ENCODE peak calls at places on chromosomes 16 and 17, in ten cellular contexts. Z is substantia nigra; D is coronary artery; V is PC-3; Q is WERI-Rb-1; B is caudate nucleus; O is ovary; P is CD4-positive, CD25-positive, alpha-beta regulatory T cell; R is colonic mucosa; E is naive thymus-derived CD4-positive, alpha-beta T cell. U is an unnamed sample.
A peak's percentile ranks its signal among the peaks of the same experiment; 100 is the strongest.

GRCh38 chr16:72976047-72976746 is 71.7 kb downstream of the ZFHX3 start:
- DNase-seq in E (no peak), V (no peak), Q (no peak), Z (no peak), R (no peak), O (no peak), D (no peak), B (no peak), P (no peak), U (no peak)

GRCh38 chr16:24688359-24688758 is 41.1 kb upstream of the TNRC6A start:
- DNase-seq in R (no peak), E (no peak), O (no peak), P (no peak), Q (no peak), Z (no peak), D (no peak), V (no peak), B (no peak), U (no peak)

GRCh38 chr16:79437764-79438728 is 162.5 kb downstream of the MAF start:
- DNase-seq in O (peak; percentile 33), P (no peak), R (no peak), B (peak; percentile 5), Z (peak; percentile 42), Q (no peak), D (peak; percentile 80), V (no peak), E (no peak), U (no peak)

GRCh38 chr17:48577330-48577945 is 712 bp downstream of the HOXB4 start:
- DNase-seq in E (no peak), D (no peak), O (no peak), Q (no peak), P (no peak), V (peak; percentile 42), Z (no peak), R (peak; percentile 63), B (no peak), U (no peak)

GRCh38 chr16:88810166-88810867 is 1.4 kb downstream of the APRT start:
- DNase-seq in Z (no peak), D (no peak), O (no peak), V (peak; percentile 22), E (no peak), R (no peak), P (no peak), B (no peak), Q (no peak), U (no peak)

GRCh38 chr17:47776330-47777197 is 43.5 kb downstream of the TBX21 start:
- DNase-seq in O (no peak), Z (no peak), B (no peak), D (no peak), R (peak; percentile 38), V (peak; percentile 75), Q (peak; percentile 45), E (no peak), P (no peak), U (no peak)

GRCh38 chr17:79655672-79656290 is 44.9 kb upstream of the RBFOX3 start:
- DNase-seq in Z (no peak), P (no peak), D (peak; percentile 68), O (no peak), E (no peak), Q (peak; percentile 6), B (no peak), R (peak; percentile 13), V (no peak), U (no peak)

GRCh38 chr17:58231644-58232043 is 6.7 kb upstream of the LPO start:
- DNase-seq in B (no peak), R (no peak), P (no peak), Z (no peak), V (no peak), D (no peak), E (no peak), O (no peak), Q (no peak), U (no peak)

GRCh38 chr16:64455275-64455674 is 666.6 kb downstream of the CDH11 start:
- DNase-seq in V (peak; percentile 76), E (no peak), O (no peak), B (no peak), Q (no peak), P (no peak), R (no peak), D (no peak), Z (no peak), U (no peak)

GRCh38 chr17:58189436-58190146 is 2.9 kb upstream of the EPX start:
- DNase-seq in E (no peak), R (no peak), Z (no peak), O (no peak), P (no peak), V (peak; percentile 98), D (no peak), Q (no peak), B (no peak), U (no peak)

GRCh38 chr17:83100220-83100852 is 20.9 kb downstream of the METRNL start:
- DNase-seq in Q (no peak), B (no peak), V (no peak), Z (no peak), O (no peak), D (no peak), E (no peak), P (no peak), R (peak; percentile 33), U (no peak)

GRCh38 chr17:50905460-50905803 is 39.3 kb upstream of the TOB1 start:
- DNase-seq in V (no peak), O (no peak), B (no peak), E (no peak), Q (peak; percentile 84), D (no peak), R (no peak), Z (no peak), P (no peak), U (no peak)

DNA sequence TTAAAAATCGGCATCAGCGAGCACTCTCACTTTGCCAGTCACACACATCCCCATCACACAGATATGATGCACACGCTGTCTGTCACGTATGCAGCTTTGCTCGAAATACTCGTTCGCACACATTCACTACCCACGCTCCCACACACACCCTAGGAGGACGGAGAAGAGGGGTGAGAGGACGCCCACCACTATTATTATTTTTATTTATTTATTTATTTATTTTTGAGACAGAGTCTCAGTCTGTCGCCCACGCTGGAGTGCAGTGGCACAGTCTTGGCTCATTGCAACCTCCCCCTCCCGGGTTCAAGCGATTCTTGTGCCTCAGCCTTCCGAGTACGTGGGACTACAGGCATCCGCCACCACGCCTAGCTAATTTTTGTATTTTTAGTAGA is 30.4 kb downstream of the HASPIN start:
- DNase-seq in P (peak; percentile 10), B (no peak), O (no peak), R (no peak), V (no peak), D (no peak), E (no peak), Z (no peak), Q (no peak), U (no peak)
- H3K27ac ChIP-seq in P (peak overlapping the region; percentile 73), B (no peak overlapping the region), O (no peak overlapping the region), R (no peak overlapping the region), V (no peak overlapping the region), D (no peak overlapping the region), E (no peak overlapping the region), Z (no peak overlapping the region), Q (no peak overlapping the region), U (peak overlapping the region; percentile 64)

GRCh38 chr16:10558305-10558704 is 22.1 kb downstream of the EMP2 start:
- DNase-seq in B (no peak), E (no peak), P (no peak), D (no peak), O (no peak), V (no peak), Q (no peak), R (no peak), Z (no peak), U (no peak)
- H3K27ac ChIP-seq in B (peak overlapping the region; percentile 78), E (no peak overlapping the region), P (no peak overlapping the region), D (peak overlapping the region; percentile 83), O (peak overlapping the region; percentile 51), V (peak overlapping the region; percentile 69), Q (no peak overlapping the region), R (peak overlapping the region; percentile 42), Z (no peak overlapping the region), U (peak overlapping the region; percentile 86)

DNA sequence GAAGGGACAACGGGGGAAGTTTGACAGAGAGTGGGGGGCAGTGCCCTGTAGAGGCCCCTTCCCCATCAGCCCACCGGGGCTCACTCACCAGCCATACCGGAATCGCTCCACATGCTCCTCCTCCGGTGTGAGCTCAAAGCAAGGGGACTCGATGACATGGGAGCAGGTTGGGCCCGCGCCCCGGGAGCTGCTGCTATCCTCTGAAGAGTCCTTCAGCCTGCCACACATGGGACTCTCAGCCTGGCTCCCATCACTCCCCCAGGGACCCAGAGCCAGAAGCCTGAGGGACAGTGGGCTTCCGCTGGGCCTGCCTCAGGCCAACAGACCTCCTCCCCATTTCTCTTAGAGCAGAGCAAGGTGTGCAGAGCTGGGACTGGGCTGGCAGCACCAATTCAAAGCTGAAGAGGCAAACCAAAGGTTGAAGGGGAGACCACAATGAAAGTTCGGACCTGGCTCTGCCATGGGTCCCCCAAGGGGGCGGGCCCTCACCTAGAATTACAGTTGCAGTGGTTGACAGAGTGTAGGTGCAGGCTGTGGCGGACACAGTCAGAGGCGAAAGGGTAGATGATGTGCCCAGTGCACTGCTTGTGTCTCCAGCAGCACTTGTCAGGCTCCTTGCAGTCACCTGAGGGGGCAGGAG is 7.3 kb downstream of the PROCA1 start:
- DNase-seq in V (no peak), R (no peak), P (no peak), Z (no peak), B (no peak), E (no peak), O (no peak), Q (no peak), D (no peak), U (no peak)
- H3K27ac ChIP-seq in V (no peak overlapping the region), R (no peak overlapping the region), P (no peak overlapping the region), Z (no peak overlapping the region), B (peak overlapping the region; percentile 69), E (no peak overlapping the region), O (no peak overlapping the region), Q (peak overlapping the region; percentile 78), D (no peak overlapping the region), U (no peak overlapping the region)

GRCh38 chr16:11562941-11563340 is 23.8 kb downstream of the LITAF start:
- DNase-seq in Q (no peak), O (no peak), B (no peak), V (no peak), Z (no peak), D (no peak), E (no peak), R (no peak), P (no peak), U (no peak)
- H3K27ac ChIP-seq in Q (peak overlapping the region; percentile 11), O (no peak overlapping the region), B (no peak overlapping the region), V (no peak overlapping the region), Z (no peak overlapping the region), D (peak overlapping the region; percentile 48), E (peak overlapping the region; percentile 65), R (no peak overlapping the region), P (peak overlapping the region; percentile 92), U (no peak overlapping the region)

GRCh38 chr16:21597571-21598030 is 1.8 kb upstream of the METTL9 start:
- DNase-seq in R (no peak), E (peak; percentile 41), B (no peak), Q (no peak), P (no peak), O (no peak), D (no peak), V (no peak), Z (no peak), U (no peak)
- H3K27ac ChIP-seq in R (no peak overlapping the region), E (peak overlapping the region; percentile 91), B (no peak overlapping the region), Q (no peak overlapping the region), P (peak overlapping the region; percentile 88), O (no peak overlapping the region), D (no peak overlapping the region), V (no peak overlapping the region), Z (no peak overlapping the region), U (no peak overlapping the region)

GRCh38 chr17:6681671-6682070 is 30.1 kb downstream of the C17orf100 start:
- DNase-seq in Q (no peak), R (no peak), B (no peak), Z (no peak), O (no peak), D (no peak), P (no peak), V (no peak), E (no peak), U (no peak)
- H3K27ac ChIP-seq in Q (no peak overlapping the region), R (no peak overlapping the region), B (no peak overlapping the region), Z (no peak overlapping the region), O (no peak overlapping the region), D (no peak overlapping the region), P (no peak overlapping the region), V (no peak overlapping the region), E (no peak overlapping the region), U (no peak overlapping the region)